ENCODE peak calls at places on chromosomes 1 and 21, in ten cellular contexts. V is glutamatergic neuron; H is ascending aorta; L is brain microvascular endothelial cell; F is GM20000; Q is CD8-positive, alpha-beta T cell; N is heart right ventricle; I is CD4-positive, alpha-beta T cell; E is psoas muscle; Y is lower lobe of right lung. A is an unnamed sample.

GRCh38 chr1:18322353-18323032 is 158.2 kb upstream of the KLHDC7A start:
- DNase-seq in V (peak), E (no peak), Q (no peak), N (no peak), Y (no peak), L (no peak), I (no peak), H (no peak), F (no peak), A (peak)

GRCh38 chr1:82978461-82979324 is 1020.2 kb downstream of the TTLL7 start:
- DNase-seq in F (no peak), V (no peak), Y (no peak), I (no peak), H (no peak), E (no peak), Q (no peak), N (no peak), L (no peak), A (no peak)

GRCh38 chr21:40146201-40146890 is 279.1 kb downstream of the PCP4 start:
- DNase-seq in F (no peak), V (no peak), E (no peak), L (no peak), N (no peak), Q (no peak), I (no peak), H (no peak), Y (no peak), A (no peak)

GRCh38 chr1:50066806-50067205 is 41.9 kb upstream of the ELAVL4 start:
- DNase-seq in N (no peak), Q (no peak), E (no peak), I (no peak), H (no peak), L (no peak), F (no peak), Y (no peak), V (no peak), A (no peak)

GRCh38 chr1:81351864-81352263 is 448.9 kb upstream of the ADGRL2 start:
- DNase-seq in H (no peak), F (no peak), Q (no peak), I (no peak), E (no peak), N (no peak), V (no peak), Y (no peak), L (no peak), A (no peak)

GRCh38 chr21:26776320-26777021 is 68.7 kb downstream of the ADAMTS1 start:
- DNase-seq in N (no peak), Y (no peak), V (no peak), Q (no peak), H (no peak), I (no peak), E (no peak), F (no peak), L (peak), A (no peak)

GRCh38 chr1:71660417-71660816 is 579.6 kb upstream of the ZRANB2 start:
- DNase-seq in I (no peak), H (no peak), Y (no peak), E (no peak), F (no peak), L (no peak), V (no peak), Q (no peak), N (no peak), A (no peak)

GRCh38 chr1:7613851-7614205 is 157.3 kb upstream of the VAMP3 start:
- DNase-seq in I (no peak), V (no peak), F (no peak), N (no peak), E (no peak), L (no peak), H (no peak), Y (no peak), Q (no peak), A (peak)

GRCh38 chr1:237525102-237525501 is 365.6 kb downstream of the ZP4 start:
- DNase-seq in F (no peak), L (no peak), N (no peak), E (no peak), Q (no peak), I (no peak), V (no peak), H (no peak), Y (no peak), A (no peak)

GRCh38 chr1:54347955-54348699 is 58.1 kb downstream of the SSBP3 start:
- DNase-seq in F (no peak), I (no peak), L (no peak), N (no peak), H (no peak), V (no peak), Y (peak), Q (no peak), E (no peak), A (no peak)

GRCh38 chr1:200306954-200307754 is 102.7 kb downstream of the ZNF281 start:
- DNase-seq in Q (peak), Y (no peak), E (no peak), F (peak), I (no peak), L (peak), V (no peak), H (no peak), N (no peak), A (no peak)

GRCh38 chr1:195345149-195345548 is 1263.1 kb downstream of the KCNT2 start:
- DNase-seq in Q (no peak), E (no peak), H (no peak), L (no peak), F (no peak), N (no peak), I (no peak), Y (peak), V (peak), A (peak)
- TF ChIP-seq CTCF in Q (no peak), E (no peak), H (no peak), L (no peak), F (no peak), N (no peak), I (no peak), Y (no peak), V (peak), A (peak)

GRCh38 chr1:119547306-119547705 is 40.3 kb downstream of the HSD3B1 start:
- DNase-seq in F (no peak), N (no peak), L (no peak), Q (no peak), Y (no peak), E (no peak), I (no peak), V (no peak), H (no peak), A (no peak)

GRCh38 chr1:119551218-119551617 is 44.2 kb downstream of the HSD3B1 start:
- DNase-seq in Y (no peak), H (no peak), Q (no peak), F (no peak), I (no peak), L (no peak), V (no peak), E (no peak), N (no peak), A (no peak)

GRCh38 chr1:119547805-119548204 is 40.8 kb downstream of the HSD3B1 start:
- DNase-seq in E (no peak), Y (no peak), N (no peak), I (no peak), L (no peak), V (no peak), F (no peak), H (no peak), Q (no peak), A (no peak)

GRCh38 chr1:119546641-119547040 is 39.6 kb downstream of the HSD3B1 start:
- DNase-seq in I (no peak), E (no peak), H (no peak), L (no peak), Q (no peak), N (no peak), V (no peak), F (no peak), Y (no peak), A (no peak)

DNA sequence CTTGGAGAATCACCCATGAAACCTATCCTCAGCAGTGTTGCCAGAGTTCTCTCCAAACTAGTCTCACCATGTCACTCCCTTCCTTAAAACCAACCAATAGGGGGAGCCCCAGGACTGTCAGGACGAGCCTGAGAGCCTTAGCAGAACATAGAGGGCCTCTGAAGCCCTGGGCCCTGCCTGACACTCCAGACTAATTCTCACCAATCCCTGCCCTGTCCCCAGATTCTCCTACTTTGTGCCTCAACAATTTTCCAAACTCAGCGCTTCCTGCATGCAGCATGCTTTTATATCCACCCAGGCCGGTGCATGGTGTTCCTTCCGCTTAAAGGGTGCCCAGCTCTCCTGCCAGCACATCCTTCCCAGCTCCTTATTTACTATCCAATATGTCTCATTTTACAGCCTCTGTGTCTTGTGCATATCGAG is 42.7 kb downstream of the HSD3B1 start:
- DNase-seq in F (peak), Y (peak), I (no peak), N (no peak), H (no peak), L (peak), V (peak), E (no peak), Q (no peak), A (peak)
- TF ChIP-seq CTCF in F (peak), Y (peak), I (no peak), N (peak), H (no peak), L (peak), V (peak), E (peak), Q (no peak), A (peak)

GRCh38 chr1:186297439-186297838 is 77.6 kb downstream of the TPR start:
- DNase-seq in I (no peak), H (no peak), L (no peak), F (no peak), Q (no peak), N (no peak), Y (no peak), V (no peak), E (no peak), A (no peak)
- TF ChIP-seq CTCF in I (no peak), H (no peak), L (no peak), F (no peak), Q (no peak), N (no peak), Y (no peak), V (no peak), E (no peak), A (no peak)

DNA sequence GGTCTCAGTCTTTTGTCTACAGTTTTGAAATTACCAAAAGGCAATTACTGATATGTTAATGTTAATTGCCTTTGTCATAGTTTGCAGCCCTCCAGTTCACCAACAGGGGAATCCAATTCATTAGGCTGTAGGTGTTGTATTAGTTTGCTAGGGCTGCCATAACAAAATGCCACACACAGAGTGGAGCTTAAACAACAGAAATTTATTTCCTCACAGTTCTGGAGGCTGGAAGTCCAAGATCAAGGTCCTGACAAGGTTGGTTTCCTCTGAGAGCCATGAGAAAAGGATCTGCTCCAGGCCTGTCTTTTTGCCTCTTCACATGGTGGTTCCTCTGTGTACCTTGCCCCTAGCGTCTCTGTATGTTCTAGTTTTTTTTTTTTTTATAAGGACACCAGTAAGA is 1.3 kb downstream of the RTCA start:
- DNase-seq in Q (no peak), I (no peak), L (no peak), E (no peak), Y (no peak), V (no peak), N (no peak), F (no peak), H (no peak), A (no peak)
- TF ChIP-seq CTCF in Q (no peak), I (no peak), L (no peak), E (no peak), Y (no peak), V (no peak), N (no peak), F (no peak), H (no peak), A (no peak)

DNA sequence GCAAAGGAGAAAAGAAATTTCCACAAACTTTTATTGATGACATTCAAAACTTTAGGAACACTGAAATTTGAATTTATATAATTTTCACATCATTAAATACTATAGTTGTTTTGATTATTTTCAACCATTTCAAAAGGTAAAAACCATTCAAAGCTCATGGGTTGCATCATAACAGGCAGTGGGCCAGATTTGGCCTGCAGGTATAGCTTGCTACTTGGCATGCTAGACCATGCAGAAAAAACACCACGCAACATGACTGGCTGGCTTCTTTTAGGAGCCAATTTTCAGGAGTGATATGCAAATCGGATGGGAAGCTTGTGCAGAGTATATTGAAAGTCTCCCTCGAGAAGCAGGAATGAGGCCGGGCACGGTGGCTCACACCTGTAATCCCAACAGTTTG is 144.8 kb downstream of the GLUL start:
- DNase-seq in F (no peak), H (no peak), V (no peak), Y (no peak), I (no peak), L (no peak), E (no peak), N (no peak), Q (no peak), A (no peak)
- TF ChIP-seq CTCF in F (no peak), H (no peak), V (no peak), Y (no peak), I (no peak), L (no peak), E (no peak), N (no peak), Q (no peak), A (no peak)

GRCh38 chr1:210200090-210200736 is 32.4 kb upstream of the SERTAD4 start:
- DNase-seq in Q (no peak), I (no peak), N (no peak), H (no peak), F (no peak), L (no peak), Y (no peak), E (no peak), V (no peak), A (no peak)
- TF ChIP-seq CTCF in Q (no peak), I (no peak), N (no peak), H (no peak), F (no peak), L (no peak), Y (peak), E (no peak), V (no peak), A (no peak)

DNA sequence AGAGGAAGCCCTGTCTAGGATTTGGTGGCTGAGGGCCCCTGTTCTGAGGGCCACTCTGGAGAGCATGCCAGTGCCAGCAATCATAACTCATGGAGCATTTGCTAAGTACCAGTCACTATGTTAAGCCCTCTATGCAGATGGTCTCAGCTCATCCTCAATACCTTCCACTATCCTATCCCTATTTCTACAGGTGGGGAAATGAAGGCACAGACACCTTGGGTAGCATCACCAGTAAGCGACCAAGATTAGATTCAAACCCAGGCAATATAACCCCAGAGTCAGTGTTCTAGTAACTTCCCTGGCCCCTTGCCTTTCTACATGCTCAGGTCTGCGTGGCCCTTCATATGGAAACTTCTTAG is 7.9 kb upstream of the NBPF1 start:
- DNase-seq in I (no peak), N (no peak), E (no peak), Q (no peak), V (no peak), H (no peak), F (no peak), Y (no peak), L (no peak), A (no peak)
- TF ChIP-seq CTCF in I (peak), N (no peak), E (no peak), Q (no peak), V (peak), H (no peak), F (no peak), Y (no peak), L (no peak), A (peak)

GRCh38 chr1:115135681-115136080 is 46.4 kb upstream of the TSPAN2 start:
- DNase-seq in N (no peak), V (no peak), Q (no peak), H (no peak), I (no peak), L (peak), E (no peak), F (no peak), Y (no peak), A (no peak)

GRCh38 chr1:115136106-115136505 is 46.8 kb upstream of the TSPAN2 start:
- DNase-seq in Y (no peak), H (no peak), V (no peak), E (no peak), L (no peak), I (no peak), N (no peak), F (no peak), Q (no peak), A (no peak)

GRCh38 chr1:115136706-115137105 is 47.4 kb upstream of the TSPAN2 start:
- DNase-seq in I (no peak), N (no peak), Q (no peak), F (no peak), Y (no peak), H (no peak), V (no peak), L (no peak), E (no peak), A (no peak)

GRCh38 chr1:115138271-115138670 is 49.0 kb upstream of the TSPAN2 start:
- DNase-seq in H (no peak), F (no peak), Y (no peak), E (no peak), N (no peak), I (no peak), V (no peak), L (no peak), Q (no peak), A (no peak)

DNA sequence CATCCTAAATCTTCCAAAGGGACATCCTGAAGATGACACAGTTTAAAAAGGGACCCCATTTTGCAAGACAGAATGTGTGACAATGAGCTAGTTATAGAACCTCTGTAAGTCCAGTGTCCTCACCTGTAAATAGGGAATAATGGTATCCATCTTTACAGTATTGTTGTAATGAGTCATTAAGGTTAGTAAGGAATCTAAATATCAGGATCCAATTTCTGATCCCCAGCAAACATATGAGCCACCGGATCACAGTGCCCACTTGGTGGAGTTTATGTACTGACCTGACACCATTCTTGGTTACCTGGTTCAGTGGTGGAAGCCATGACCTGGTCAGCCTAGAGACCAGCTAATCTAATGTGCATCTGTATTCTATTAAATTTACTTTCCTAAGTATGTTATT is 47.9 kb upstream of the TSPAN2 start:
- DNase-seq in E (no peak), H (no peak), I (no peak), L (no peak), Y (no peak), Q (no peak), N (no peak), V (no peak), F (no peak), A (no peak)
- TF ChIP-seq CTCF in E (no peak), H (no peak), I (no peak), L (no peak), Y (no peak), Q (no peak), N (no peak), V (no peak), F (no peak), A (no peak)

DNA sequence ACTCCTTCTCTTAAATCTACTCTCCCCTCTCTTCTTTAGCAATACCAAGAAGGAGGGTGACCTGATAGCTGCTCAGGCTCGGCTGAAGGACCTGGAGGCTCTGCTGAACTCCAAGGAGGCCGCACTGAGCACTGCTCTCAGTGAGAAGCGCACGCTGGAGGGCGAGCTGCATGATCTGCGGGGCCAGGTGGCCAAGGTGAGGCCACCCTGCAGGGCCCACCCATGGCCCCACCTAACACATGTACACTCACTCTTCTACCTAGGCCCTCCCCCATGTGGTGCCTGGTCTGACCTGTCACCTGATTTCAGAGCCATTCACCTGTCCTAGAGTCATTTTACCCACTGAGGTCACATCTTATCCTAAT is 16.0 kb downstream of the LMNA start:
- DNase-seq in E (no peak), H (no peak), F (no peak), L (no peak), N (no peak), V (no peak), Q (no peak), Y (no peak), I (no peak), A (no peak)
- TF ChIP-seq CTCF in E (no peak), H (no peak), F (no peak), L (no peak), N (no peak), V (peak), Q (no peak), Y (peak), I (peak), A (no peak)

GRCh38 chr1:24308365-24309015 is 10.7 kb upstream of the GRHL3 start:
- DNase-seq in L (no peak), N (no peak), H (no peak), F (no peak), Q (no peak), V (no peak), Y (no peak), E (no peak), I (no peak), A (no peak)
- TF ChIP-seq CTCF in L (peak), N (no peak), H (no peak), F (no peak), Q (no peak), V (no peak), Y (no peak), E (no peak), I (no peak), A (peak)